ENCODE peak calls at places on chromosomes 3 and 15, in five cellular contexts. One of them, this sample, is unnamed.

GRCh38 chr3:129827765-129828164 is 65.7 kb downstream of the TMCC1 start:
- DNase-seq in endothelial cell: no peak
- DNase-seq in T-helper 2 cell: peak
- DNase-seq in KBM-7: peak
- DNase-seq in stimulated activated CD4-positive, alpha-beta T cell treated with anti-CD3 and anti-CD28 coated beads, TNF-alpha, amount 100 ng/mL, for 4 hours: no peak
- DNase-seq in this sample: no peak

GRCh38 chr3:21889166-21889565 is 138.2 kb upstream of the ZNF385D start:
- DNase-seq in endothelial cell: no peak
- DNase-seq in T-helper 2 cell: no peak
- DNase-seq in KBM-7: no peak
- DNase-seq in stimulated activated CD4-positive, alpha-beta T cell treated with anti-CD3 and anti-CD28 coated beads, TNF-alpha, amount 100 ng/mL, for 4 hours: no peak
- DNase-seq in this sample: no peak

GRCh38 chr15:93943607-93944006 is 287.8 kb upstream of the MCTP2 start:
- DNase-seq in endothelial cell: no peak
- DNase-seq in T-helper 2 cell: no peak
- DNase-seq in KBM-7: no peak
- DNase-seq in stimulated activated CD4-positive, alpha-beta T cell treated with anti-CD3 and anti-CD28 coated beads, TNF-alpha, amount 100 ng/mL, for 4 hours: no peak
- DNase-seq in this sample: no peak

GRCh38 chr3:139455855-139456254 is 20.5 kb downstream of the RBP2 start:
- DNase-seq in endothelial cell: no peak
- DNase-seq in T-helper 2 cell: no peak
- DNase-seq in KBM-7: no peak
- DNase-seq in stimulated activated CD4-positive, alpha-beta T cell treated with anti-CD3 and anti-CD28 coated beads, TNF-alpha, amount 100 ng/mL, for 4 hours: no peak
- DNase-seq in this sample: no peak

GRCh38 chr3:123552095-123552714 is 32.6 kb downstream of the HACD2 start:
- DNase-seq in endothelial cell: no peak
- DNase-seq in T-helper 2 cell: no peak
- DNase-seq in KBM-7: peak
- DNase-seq in stimulated activated CD4-positive, alpha-beta T cell treated with anti-CD3 and anti-CD28 coated beads, TNF-alpha, amount 100 ng/mL, for 4 hours: no peak
- DNase-seq in this sample: no peak

GRCh38 chr3:38311941-38312340 is 29.8 kb downstream of the SLC22A14 start:
- DNase-seq in endothelial cell: no peak
- DNase-seq in T-helper 2 cell: no peak
- DNase-seq in KBM-7: no peak
- DNase-seq in stimulated activated CD4-positive, alpha-beta T cell treated with anti-CD3 and anti-CD28 coated beads, TNF-alpha, amount 100 ng/mL, for 4 hours: no peak
- DNase-seq in this sample: no peak

GRCh38 chr15:45704329-45705249 is 69.8 kb downstream of the SQOR start:
- DNase-seq in endothelial cell: peak
- DNase-seq in T-helper 2 cell: peak
- DNase-seq in KBM-7: no peak
- DNase-seq in stimulated activated CD4-positive, alpha-beta T cell treated with anti-CD3 and anti-CD28 coated beads, TNF-alpha, amount 100 ng/mL, for 4 hours: no peak
- DNase-seq in this sample: no peak

GRCh38 chr15:65949482-65949881 is 80.2 kb downstream of the RAB11A start:
- DNase-seq in endothelial cell: no peak
- DNase-seq in T-helper 2 cell: no peak
- DNase-seq in KBM-7: no peak
- DNase-seq in stimulated activated CD4-positive, alpha-beta T cell treated with anti-CD3 and anti-CD28 coated beads, TNF-alpha, amount 100 ng/mL, for 4 hours: no peak
- DNase-seq in this sample: no peak

GRCh38 chr15:27238209-27238608 is 267.2 kb downstream of the GABRG3 start:
- DNase-seq in endothelial cell: peak
- DNase-seq in T-helper 2 cell: no peak
- DNase-seq in KBM-7: no peak
- DNase-seq in stimulated activated CD4-positive, alpha-beta T cell treated with anti-CD3 and anti-CD28 coated beads, TNF-alpha, amount 100 ng/mL, for 4 hours: no peak
- DNase-seq in this sample: no peak

GRCh38 chr3:128497305-128498126 is 4.5 kb upstream of the GATA2 start:
- DNase-seq in endothelial cell: peak
- DNase-seq in T-helper 2 cell: peak
- DNase-seq in KBM-7: peak
- DNase-seq in stimulated activated CD4-positive, alpha-beta T cell treated with anti-CD3 and anti-CD28 coated beads, TNF-alpha, amount 100 ng/mL, for 4 hours: peak
- DNase-seq in this sample: peak

GRCh38 chr3:101730839-101731238 is 6.4 kb downstream of the CEP97 start:
- DNase-seq in endothelial cell: no peak
- DNase-seq in T-helper 2 cell: no peak
- DNase-seq in KBM-7: no peak
- DNase-seq in stimulated activated CD4-positive, alpha-beta T cell treated with anti-CD3 and anti-CD28 coated beads, TNF-alpha, amount 100 ng/mL, for 4 hours: no peak
- DNase-seq in this sample: no peak

GRCh38 chr3:140368223-140368811 is 309.5 kb upstream of the TRIM42 start:
- DNase-seq in endothelial cell: no peak
- DNase-seq in T-helper 2 cell: no peak
- DNase-seq in KBM-7: no peak
- DNase-seq in stimulated activated CD4-positive, alpha-beta T cell treated with anti-CD3 and anti-CD28 coated beads, TNF-alpha, amount 100 ng/mL, for 4 hours: no peak
- DNase-seq in this sample: no peak

GRCh38 chr3:64539451-64540196 is 148.2 kb downstream of the ADAMTS9 start:
- DNase-seq in endothelial cell: peak
- DNase-seq in T-helper 2 cell: no peak
- DNase-seq in KBM-7: no peak
- DNase-seq in stimulated activated CD4-positive, alpha-beta T cell treated with anti-CD3 and anti-CD28 coated beads, TNF-alpha, amount 100 ng/mL, for 4 hours: no peak
- DNase-seq in this sample: no peak

GRCh38 chr3:53880396-53881345 is 1.3 kb downstream of the ACTR8 start:
- DNase-seq in endothelial cell: no peak
- DNase-seq in T-helper 2 cell: no peak
- DNase-seq in KBM-7: no peak
- DNase-seq in stimulated activated CD4-positive, alpha-beta T cell treated with anti-CD3 and anti-CD28 coated beads, TNF-alpha, amount 100 ng/mL, for 4 hours: no peak
- DNase-seq in this sample: no peak

GRCh38 chr3:30167511-30168135 is 438.8 kb upstream of the TGFBR2 start:
- DNase-seq in endothelial cell: no peak
- DNase-seq in T-helper 2 cell: no peak
- DNase-seq in KBM-7: no peak
- DNase-seq in stimulated activated CD4-positive, alpha-beta T cell treated with anti-CD3 and anti-CD28 coated beads, TNF-alpha, amount 100 ng/mL, for 4 hours: no peak
- DNase-seq in this sample: no peak

GRCh38 chr15:86164222-86164898 is 84.7 kb downstream of the AGBL1 start:
- DNase-seq in endothelial cell: no peak
- DNase-seq in T-helper 2 cell: no peak
- DNase-seq in KBM-7: no peak
- DNase-seq in stimulated activated CD4-positive, alpha-beta T cell treated with anti-CD3 and anti-CD28 coated beads, TNF-alpha, amount 100 ng/mL, for 4 hours: no peak
- DNase-seq in this sample: no peak

GRCh38 chr15:25372298-25372697 is 66.5 kb downstream of the UBE3A start:
- DNase-seq in endothelial cell: no peak
- DNase-seq in T-helper 2 cell: no peak
- DNase-seq in KBM-7: no peak
- DNase-seq in stimulated activated CD4-positive, alpha-beta T cell treated with anti-CD3 and anti-CD28 coated beads, TNF-alpha, amount 100 ng/mL, for 4 hours: no peak
- DNase-seq in this sample: no peak

GRCh38 chr3:189626286-189626685 is 4.9 kb upstream of the TP63 start:
- DNase-seq in endothelial cell: no peak
- DNase-seq in T-helper 2 cell: no peak
- DNase-seq in KBM-7: no peak
- DNase-seq in stimulated activated CD4-positive, alpha-beta T cell treated with anti-CD3 and anti-CD28 coated beads, TNF-alpha, amount 100 ng/mL, for 4 hours: no peak
- DNase-seq in this sample: no peak